ENCODE peak calls at places on chromosome 18, in eight cellular contexts. X, R, U, O, C, K, Z and E are unnamed samples.

GRCh38 chr18:67805261-67805660 is 288.7 kb upstream of the DSEL start:
- DNase-seq in X (no peak), R (no peak), U (no peak), O (no peak), C (peak), K (no peak), Z (no peak), E (peak)

GRCh38 chr18:79789901-79790885 is 7.5 kb upstream of the KCNG2 start:
- DNase-seq in X (no peak), R (no peak), U (no peak), O (no peak), C (no peak), K (no peak), Z (no peak), E (no peak)

GRCh38 chr18:23752796-23753195 is 63.5 kb downstream of the LAMA3 start:
- DNase-seq in X (no peak), R (no peak), U (no peak), O (no peak), C (no peak), K (no peak), Z (no peak), E (no peak)

GRCh38 chr18:34311468-34311867 is 86.8 kb upstream of the NOL4 start:
- DNase-seq in X (no peak), R (no peak), U (no peak), O (no peak), C (no peak), K (no peak), Z (no peak), E (no peak)

GRCh38 chr18:23730850-23731249 is 41.6 kb downstream of the LAMA3 start:
- DNase-seq in X (no peak), R (no peak), U (no peak), O (no peak), C (no peak), K (no peak), Z (no peak), E (no peak)

GRCh38 chr18:64259871-64260270 is 111.0 kb upstream of the LINC00305 start:
- DNase-seq in X (no peak), R (no peak), U (no peak), O (no peak), C (no peak), K (no peak), Z (no peak), E (no peak)

GRCh38 chr18:37403100-37403781 is 162.4 kb downstream of the CELF4 start:
- DNase-seq in X (no peak), R (peak), U (no peak), O (no peak), C (no peak), K (no peak), Z (no peak), E (no peak)

GRCh38 chr18:23099621-23100020 is 35.7 kb upstream of the CABLES1 start:
- DNase-seq in X (peak), R (no peak), U (no peak), O (peak), C (no peak), K (peak), Z (no peak), E (peak)

GRCh38 chr18:34809697-34810096 is 99.6 kb downstream of the DTNA start:
- DNase-seq in X (no peak), R (peak), U (no peak), O (no peak), C (peak), K (peak), Z (peak), E (peak)

GRCh38 chr18:56202567-56203136 is 435.7 kb downstream of the TXNL1 start:
- DNase-seq in X (no peak), R (peak), U (no peak), O (no peak), C (no peak), K (no peak), Z (no peak), E (no peak)

GRCh38 chr18:2655954-2656236 is 369 bp downstream of the SMCHD1 start:
- DNase-seq in X (no peak), R (no peak), U (no peak), O (no peak), C (no peak), K (no peak), Z (no peak), E (no peak)

GRCh38 chr18:10564975-10565773 is 39.3 kb downstream of the NAPG start:
- DNase-seq in X (no peak), R (no peak), U (no peak), O (no peak), C (no peak), K (no peak), Z (no peak), E (no peak)

GRCh38 chr18:79361766-79362522 is 33.8 kb upstream of the NFATC1 start:
- DNase-seq in X (no peak), R (peak), U (no peak), O (peak), C (no peak), K (peak), Z (no peak), E (no peak)

GRCh38 chr18:36459786-36460185 is 162.3 kb downstream of the FHOD3 start:
- DNase-seq in X (no peak), R (no peak), U (no peak), O (no peak), C (no peak), K (no peak), Z (no peak), E (no peak)

GRCh38 chr18:8685141-8685913 is 20.0 kb upstream of the MTCL1 start:
- DNase-seq in X (no peak), R (peak), U (no peak), O (no peak), C (peak), K (no peak), Z (no peak), E (no peak)

GRCh38 chr18:13514558-13514957 is 211.8 kb downstream of the FAM210A start:
- DNase-seq in X (no peak), R (no peak), U (no peak), O (no peak), C (no peak), K (no peak), Z (no peak), E (no peak)

GRCh38 chr18:62128157-62128556 is 58.7 kb downstream of the PIGN start:
- DNase-seq in X (no peak), R (peak), U (no peak), O (no peak), C (peak), K (no peak), Z (no peak), E (no peak)

DNA sequence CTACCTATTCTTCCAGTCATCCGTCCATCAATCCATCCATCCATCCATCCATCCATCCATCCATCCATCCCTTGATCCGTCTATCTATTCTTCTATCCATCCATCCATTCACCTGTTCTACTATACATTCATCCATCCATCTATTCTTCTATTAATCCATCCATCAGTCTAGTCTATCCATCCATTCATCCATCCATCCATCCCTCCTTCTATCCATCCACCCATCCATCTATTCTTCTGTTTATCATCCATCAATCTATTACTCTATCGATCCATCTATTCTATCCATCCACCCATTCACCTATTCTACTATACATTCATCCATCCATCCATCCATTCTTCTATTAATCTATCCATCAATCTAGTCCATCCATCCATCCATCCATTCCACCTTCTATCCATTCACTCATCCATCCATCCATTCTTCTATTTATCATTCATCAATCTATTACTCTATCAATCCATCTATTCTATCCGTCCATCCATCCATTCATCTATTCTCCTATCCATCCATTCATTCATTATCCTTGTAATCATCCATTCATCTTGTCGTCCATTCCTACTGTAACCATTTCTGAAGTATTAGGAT is 110.4 kb upstream of the ZNF516 start:
- DNase-seq in X (no peak), R (no peak), U (no peak), O (no peak), C (no peak), K (no peak), Z (no peak), E (no peak)
- TF ChIP-seq CTCF in X (no peak), R (no peak), U (no peak), O (no peak), C (no peak), K (no peak), Z (no peak), E (no peak)

GRCh38 chr18:50675043-50675442 is 115.2 kb downstream of the MAPK4 start:
- DNase-seq in X (no peak), R (no peak), U (no peak), O (no peak), C (no peak), K (no peak), Z (no peak), E (no peak)

GRCh38 chr18:50679656-50680055 is 119.8 kb downstream of the MAPK4 start:
- DNase-seq in X (no peak), R (no peak), U (no peak), O (no peak), C (no peak), K (no peak), Z (no peak), E (no peak)

GRCh38 chr18:50674307-50674706 is 114.4 kb downstream of the MAPK4 start:
- DNase-seq in X (no peak), R (no peak), U (no peak), O (no peak), C (no peak), K (no peak), Z (no peak), E (no peak)

GRCh38 chr18:50678651-50679415 is 118.9 kb downstream of the MAPK4 start:
- DNase-seq in X (no peak), R (no peak), U (no peak), O (no peak), C (no peak), K (no peak), Z (no peak), E (no peak)
- TF ChIP-seq CTCF in X (no peak), R (no peak), U (no peak), O (no peak), C (no peak), K (no peak), Z (no peak), E (no peak)

DNA sequence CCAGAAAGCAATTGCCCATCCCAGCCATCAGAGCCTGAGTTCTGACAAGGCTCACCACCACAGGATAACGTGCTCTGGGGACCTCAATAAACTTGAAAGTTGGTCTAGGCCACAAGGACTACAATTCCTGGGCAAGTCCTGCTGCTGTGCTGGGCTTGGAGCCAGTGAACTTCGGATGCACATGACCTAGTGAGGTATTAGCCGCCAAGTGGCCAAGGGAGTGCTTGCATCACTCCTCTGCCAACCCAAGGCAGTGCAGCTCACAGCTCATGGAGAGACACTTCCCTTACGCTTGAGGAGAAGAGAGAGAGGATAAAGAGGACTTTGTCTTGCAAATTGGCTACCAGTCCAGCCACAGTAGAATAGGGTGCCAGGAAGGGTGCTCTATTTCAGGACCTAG is 219.6 kb downstream of the MBD2 start:
- DNase-seq in X (no peak), R (no peak), U (no peak), O (no peak), C (peak), K (no peak), Z (no peak), E (peak)
- TF ChIP-seq CTCF in X (no peak), R (no peak), U (no peak), O (no peak), C (peak), K (no peak), Z (no peak), E (no peak)

GRCh38 chr18:25350561-25351201 is 1.3 kb downstream of the ZNF521 start:
- DNase-seq in X (no peak), R (peak), U (peak), O (no peak), C (peak), K (no peak), Z (peak), E (no peak)
- TF ChIP-seq CTCF in X (no peak), R (no peak), U (no peak), O (no peak), C (no peak), K (no peak), Z (no peak), E (no peak)

GRCh38 chr18:6412933-6413472 is 1.7 kb downstream of the L3MBTL4 start:
- DNase-seq in X (no peak), R (no peak), U (no peak), O (no peak), C (no peak), K (no peak), Z (no peak), E (no peak)

GRCh38 chr18:6411367-6411766 is 3.3 kb downstream of the L3MBTL4 start:
- DNase-seq in X (no peak), R (no peak), U (no peak), O (no peak), C (no peak), K (no peak), Z (no peak), E (no peak)

GRCh38 chr18:6414118-6414722 is 491 bp downstream of the L3MBTL4 start:
- DNase-seq in X (peak), R (no peak), U (peak), O (no peak), C (no peak), K (no peak), Z (peak), E (peak)

GRCh38 chr18:6413554-6414117 is 1.1 kb downstream of the L3MBTL4 start:
- DNase-seq in X (peak), R (no peak), U (no peak), O (no peak), C (no peak), K (no peak), Z (no peak), E (no peak)

GRCh38 chr18:6414723-6415362 is at the start of gene L3MBTL4:
- DNase-seq in X (peak), R (no peak), U (peak), O (no peak), C (no peak), K (no peak), Z (no peak), E (peak)
- TF ChIP-seq CTCF in X (no peak), R (no peak), U (no peak), O (no peak), C (no peak), K (no peak), Z (no peak), E (no peak)